ENCODE peak calls at places on chromosomes 5 and 9, in ten cellular contexts. M, R, L, E, X, T, J, Z, G and N are unnamed samples.

GRCh38 chr5:149128023-149128875 is 13.0 kb upstream of the ABLIM3 start:
- DNase-seq in M (no peak), X (no peak), E (no peak), Z (no peak), R (peak; percentile 76), G (peak; percentile 41), L (peak; percentile 17), J (peak; percentile 79), T (peak; percentile 37), N (peak; percentile 67)

GRCh38 chr9:4126184-4126865 is 173.5 kb downstream of the GLIS3 start:
- DNase-seq in Z (no peak), J (no peak), X (no peak), R (peak; percentile 46), L (no peak), T (no peak), G (peak; percentile 80), E (no peak), M (peak; percentile 86), N (peak; percentile 53)

GRCh38 chr5:163190283-163190682 is 247.1 kb upstream of the CCNG1 start:
- DNase-seq in R (no peak), Z (no peak), X (no peak), G (no peak), T (no peak), E (no peak), J (no peak), M (no peak), L (no peak), N (no peak)

GRCh38 chr9:89497978-89498844 is at the start of gene SEMA4D:
- DNase-seq in T (peak; percentile 59), X (no peak), E (peak; percentile 60), R (peak; percentile 44), J (peak; percentile 94), M (peak; percentile 23), G (peak; percentile 51), Z (no peak), L (peak; percentile 49), N (no peak)

GRCh38 chr9:120555884-120556283 is 24.1 kb downstream of the CDK5RAP2 start:
- DNase-seq in T (no peak), Z (no peak), E (no peak), J (no peak), R (no peak), X (no peak), G (no peak), M (no peak), L (no peak), N (no peak)

GRCh38 chr5:96247097-96247675 is 185.9 kb downstream of the PCSK1 start:
- DNase-seq in T (no peak), J (peak; percentile 45), Z (no peak), X (no peak), L (no peak), G (peak; percentile 78), E (no peak), R (no peak), M (peak; percentile 51), N (no peak)

GRCh38 chr5:59542841-59543825 is 350.4 kb downstream of the PDE4D start:
- DNase-seq in J (no peak), R (no peak), L (no peak), Z (no peak), M (peak; percentile 72), G (no peak), T (no peak), E (peak; percentile 84), X (no peak), N (no peak)

GRCh38 chr9:133846483-133847090 is 108.4 kb upstream of the SARDH start:
- DNase-seq in X (no peak), G (no peak), M (no peak), R (no peak), Z (no peak), L (no peak), J (no peak), T (no peak), E (no peak), N (no peak)

GRCh38 chr5:112227911-112228631 is 191.0 kb downstream of the EPB41L4A start:
- DNase-seq in M (peak; percentile 2), L (no peak), E (no peak), T (no peak), X (no peak), R (no peak), G (no peak), Z (no peak), J (peak; percentile 66), N (no peak)

GRCh38 chr9:121599186-121599871 is 52.1 kb upstream of the DAB2IP start:
- DNase-seq in X (no peak), G (peak; percentile 26), Z (no peak), L (peak; percentile 87), T (peak; percentile 52), E (peak; percentile 24), M (no peak), J (peak; percentile 95), R (peak; percentile 84), N (peak; percentile 84)

GRCh38 chr9:98873535-98874432 is 66.3 kb downstream of the GALNT12 start:
- DNase-seq in J (peak; percentile 85), X (no peak), T (no peak), R (no peak), G (no peak), Z (peak; percentile 89), E (no peak), L (no peak), M (peak; percentile 31), N (no peak)

GRCh38 chr5:172802585-172803176 is 31.4 kb upstream of the ERGIC1 start:
- DNase-seq in G (peak; percentile 83), Z (no peak), T (no peak), M (peak; percentile 67), L (no peak), R (no peak), E (no peak), X (no peak), J (no peak), N (peak; percentile 30)

GRCh38 chr5:142857405-142857804 is 87.2 kb downstream of the ARHGAP26 start:
- DNase-seq in L (no peak), X (no peak), J (no peak), Z (no peak), M (no peak), R (peak; percentile 28), T (no peak), G (no peak), E (no peak), N (no peak)

GRCh38 chr5:96651948-96652753 is 10.0 kb upstream of the CAST start:
- DNase-seq in E (no peak), X (no peak), M (no peak), G (no peak), T (no peak), Z (no peak), J (no peak), R (peak; percentile 56), L (no peak), N (no peak)

GRCh38 chr9:121541945-121542344 is 42.3 kb upstream of the GGTA1 start:
- DNase-seq in X (no peak), J (no peak), T (no peak), M (no peak), G (no peak), Z (no peak), L (no peak), E (no peak), R (no peak), N (no peak)

GRCh38 chr9:110260911-110261310 is 4.6 kb upstream of the TXN start:
- DNase-seq in L (no peak), E (no peak), G (no peak), R (no peak), Z (no peak), X (no peak), T (no peak), J (no peak), M (no peak), N (no peak)

GRCh38 chr5:173789031-173789920 is 98.9 kb upstream of the CPEB4 start:
- DNase-seq in Z (no peak), X (peak; percentile 81), L (no peak), G (peak; percentile 78), M (peak; percentile 84), R (no peak), E (no peak), T (no peak), J (peak; percentile 92), N (peak; percentile 16)

GRCh38 chr9:4739587-4740372 is 1.2 kb downstream of the AK3 start:
- DNase-seq in L (no peak), G (no peak), T (peak; percentile 5), J (peak; percentile 86), Z (no peak), X (no peak), M (no peak), E (no peak), R (no peak), N (peak; percentile 25)

GRCh38 chr9:120830865-120831264 is 11.9 kb downstream of the PSMD5 start:
- DNase-seq in Z (no peak), E (no peak), R (no peak), X (no peak), T (no peak), M (no peak), J (no peak), L (no peak), G (no peak), N (no peak)

GRCh38 chr5:106454651-106455415 is 1215.9 kb downstream of the EFNA5 start:
- DNase-seq in G (peak; percentile 36), X (no peak), E (no peak), Z (no peak), L (no peak), R (no peak), T (peak; percentile 11), M (peak; percentile 54), J (peak; percentile 2), N (no peak)

GRCh38 chr5:159792180-159792579 is 124.1 kb upstream of the ADRA1B start:
- DNase-seq in J (no peak), T (no peak), L (no peak), X (no peak), M (no peak), R (no peak), G (no peak), Z (no peak), E (no peak), N (no peak)

GRCh38 chr9:128774804-128775203 is 3.1 kb upstream of the ZER1 start:
- DNase-seq in M (no peak), J (no peak), E (no peak), L (no peak), G (no peak), X (no peak), T (no peak), R (no peak), Z (no peak), N (no peak)

GRCh38 chr5:168899264-168899663 is 320.1 kb upstream of the PANK3 start:
- DNase-seq in M (no peak), L (no peak), X (no peak), Z (no peak), R (no peak), T (no peak), E (no peak), G (no peak), J (no peak), N (no peak)